ENCODE peak calls at places on chromosomes 5 and 9, in five cellular contexts. A, R, T, U and E are unnamed samples.

GRCh38 chr5:146940295-146940694 is 61.7 kb upstream of the PPP2R2B start:
- DNase-seq in A (no peak), R (no peak), T (no peak), U (no peak), E (no peak)

GRCh38 chr9:91126761-91127420 is 234.8 kb downstream of the AUH start:
- DNase-seq in A (peak; percentile 95), R (no peak), T (no peak), U (no peak), E (peak; percentile 86)

GRCh38 chr5:141150215-141150992 is 547 bp downstream of the PCDHB6 start:
- DNase-seq in A (no peak), R (no peak), T (no peak), U (no peak), E (no peak)

GRCh38 chr9:5635390-5635789 is 6.5 kb downstream of the RIC1 start:
- DNase-seq in A (no peak), R (no peak), T (no peak), U (no peak), E (no peak)

GRCh38 chr5:117261948-117262606 is 687.5 kb upstream of the SEMA6A start:
- DNase-seq in A (no peak), R (no peak), T (no peak), U (no peak), E (no peak)

GRCh38 chr9:125126019-125126746 is 17.1 kb downstream of the SCAI start:
- DNase-seq in A (peak; percentile 100), R (peak; percentile 6), T (no peak), U (peak; percentile 22), E (peak; percentile 99)

GRCh38 chr5:1551426-1551825 is 27.7 kb upstream of the LPCAT1 start:
- DNase-seq in A (no peak), R (no peak), T (no peak), U (no peak), E (no peak)

GRCh38 chr9:15374825-15375224 is 47.9 kb upstream of the SNAPC3 start:
- DNase-seq in A (no peak), R (no peak), T (no peak), U (peak; percentile 40), E (no peak)

GRCh38 chr5:451587-452458 is 8.8 kb downstream of the EXOC3 start:
- DNase-seq in A (no peak), R (no peak), T (no peak), U (no peak), E (no peak)

GRCh38 chr5:134029156-134029555 is 24.4 kb upstream of the VDAC1 start:
- DNase-seq in A (peak; percentile 94), R (no peak), T (no peak), U (no peak), E (peak; percentile 84)

GRCh38 chr9:93667006-93667405 is 90.6 kb downstream of the PHF2 start:
- DNase-seq in A (no peak), R (no peak), T (peak; percentile 18), U (no peak), E (no peak)

GRCh38 chr5:132327278-132327959 is 33.2 kb downstream of the SLC22A4 start:
- DNase-seq in A (peak; percentile 18), R (no peak), T (no peak), U (no peak), E (no peak)

DNA sequence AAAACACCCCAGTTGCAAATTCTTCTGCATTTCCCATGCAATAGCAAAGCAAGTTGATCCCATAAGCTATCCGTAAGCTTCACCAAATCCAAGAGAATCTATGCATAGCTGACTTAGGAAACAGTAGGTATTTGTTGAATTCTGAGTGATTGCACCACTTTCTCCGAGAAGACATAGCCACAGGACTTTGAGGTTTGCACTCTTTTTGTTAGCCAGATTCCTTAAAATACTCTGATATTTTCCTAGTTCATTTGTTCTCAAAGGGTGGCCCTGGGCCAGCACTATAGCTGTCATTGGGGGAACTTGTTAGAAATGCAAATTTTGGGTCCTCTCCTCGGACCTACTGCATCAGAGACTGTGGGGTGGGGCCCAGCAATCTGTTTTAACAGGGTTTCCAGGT is 271.9 kb downstream of the SLIT3 start:
- DNase-seq in A (no peak), R (no peak), T (no peak), U (no peak), E (no peak)
- H2BK15ac ChIP-seq in A (no peak overlapping the region), R (no peak overlapping the region), T (no peak overlapping the region), U (no peak overlapping the region), E (no peak overlapping the region)

GRCh38 chr9:136925414-136926153 is 19.0 kb downstream of the FBXW5 start:
- DNase-seq in A (no peak), R (no peak), T (peak; percentile 32), U (no peak), E (no peak)

GRCh38 chr9:136926154-136926704 is 18.3 kb downstream of the FBXW5 start:
- DNase-seq in A (no peak), R (no peak), T (peak; percentile 20), U (no peak), E (no peak)

GRCh38 chr9:136928591-136928990 is 15.9 kb downstream of the FBXW5 start:
- DNase-seq in A (no peak), R (no peak), T (peak; percentile 20), U (no peak), E (no peak)

GRCh38 chr9:136927343-136928261 is 16.9 kb downstream of the FBXW5 start:
- DNase-seq in A (peak; percentile 28), R (no peak), T (peak; percentile 17), U (no peak), E (peak; percentile 42)

GRCh38 chr9:136926749-136927148 is 17.8 kb downstream of the FBXW5 start:
- DNase-seq in A (no peak), R (no peak), T (peak; percentile 18), U (no peak), E (no peak)
- H2BK15ac ChIP-seq in A (no peak overlapping the region), R (no peak overlapping the region), T (no peak overlapping the region), U (no peak overlapping the region), E (no peak overlapping the region)

GRCh38 chr5:10536931-10537579 is 26.8 kb upstream of the ANKRD33B start:
- DNase-seq in A (no peak), R (no peak), T (no peak), U (no peak), E (no peak)
- H2BK15ac ChIP-seq in A (no peak overlapping the region), R (no peak overlapping the region), T (no peak overlapping the region), U (no peak overlapping the region), E (no peak overlapping the region)

GRCh38 chr5:67773439-67773988 is 442.0 kb upstream of the PIK3R1 start:
- DNase-seq in A (no peak), R (peak; percentile 24), T (no peak), U (peak; percentile 27), E (peak; percentile 29)
- H2BK15ac ChIP-seq in A (no peak overlapping the region), R (no peak overlapping the region), T (no peak overlapping the region), U (no peak overlapping the region), E (no peak overlapping the region)

GRCh38 chr9:136093331-136093986 is 1.6 kb downstream of the NACC2 start:
- DNase-seq in A (no peak), R (no peak), T (no peak), U (peak; percentile 23), E (peak; percentile 61)

GRCh38 chr9:136096505-136097001 is 1.5 kb upstream of the NACC2 start:
- DNase-seq in A (no peak), R (no peak), T (no peak), U (no peak), E (no peak)

GRCh38 chr9:136095028-136095494 is at the start of gene NACC2:
- DNase-seq in A (peak; percentile 52), R (peak; percentile 38), T (no peak), U (peak; percentile 31), E (peak; percentile 61)

GRCh38 chr9:136093995-136094881 is 851 bp downstream of the NACC2 start:
- DNase-seq in A (peak; percentile 31), R (peak; percentile 29), T (no peak), U (peak; percentile 34), E (peak; percentile 81)

GRCh38 chr9:136095495-136096058 is 488 bp upstream of the NACC2 start:
- DNase-seq in A (peak; percentile 31), R (peak; percentile 39), T (no peak), U (no peak), E (peak; percentile 50)
- H2BK15ac ChIP-seq in A (no peak overlapping the region), R (peak overlapping the region; percentile 67), T (no peak overlapping the region), U (no peak overlapping the region), E (peak overlapping the region; percentile 55)